ENCODE peak calls at places on chromosome 10, in nine cellular contexts. L is ureter; N is CD8-positive, alpha-beta T cell; S is activated CD8-positive, alpha-beta memory T cell treated with anti-CD3 and anti-CD28 coated beads for 1 hour; F is cardiac fibroblast; A is chondrocyte; T is activated naive CD8-positive, alpha-beta T cell treated with anti-CD3 and anti-CD28 coated beads, Interleukin-2, amount 50 U/mL, for 24 hours; R is B cell; K is substantia nigra. O is an unnamed sample.

GRCh38 chr10:121113385-121113696 is 262.2 kb downstream of the WDR11 start:
- DNase-seq in T (no peak), R (no peak), A (no peak), L (no peak), K (no peak), S (no peak), F (no peak), N (no peak), O (no peak)

GRCh38 chr10:3173173-3173878 is 744 bp upstream of the PITRM1 start:
- DNase-seq in T (peak; percentile 70), R (peak; percentile 81), F (no peak), L (no peak), S (no peak), A (no peak), K (peak; percentile 82), N (peak; percentile 55), O (no peak)

GRCh38 chr10:34288634-34289033 is 526.5 kb downstream of the PARD3 start:
- DNase-seq in K (no peak), R (no peak), F (peak; percentile 65), S (no peak), A (no peak), T (no peak), N (no peak), L (no peak), O (no peak)

GRCh38 chr10:13613519-13613918 is 26.8 kb downstream of the PRPF18 start:
- DNase-seq in T (no peak), R (no peak), K (no peak), L (no peak), N (no peak), S (no peak), F (peak; percentile 68), A (no peak), O (no peak)

GRCh38 chr10:132958886-132959295 is 16.5 kb upstream of the CFAP46 start:
- DNase-seq in F (no peak), R (no peak), T (no peak), A (no peak), L (no peak), K (no peak), S (no peak), N (no peak), O (no peak)

GRCh38 chr10:71817831-71818268 is 33.2 kb downstream of the PSAP start:
- DNase-seq in R (no peak), N (no peak), K (no peak), A (no peak), F (no peak), T (no peak), L (no peak), S (no peak), O (no peak)

GRCh38 chr10:5159126-5159525 is 25.8 kb downstream of the AKR1C8 start:
- DNase-seq in N (no peak), F (peak; percentile 50), S (no peak), T (no peak), K (no peak), R (no peak), A (no peak), L (no peak), O (no peak)

GRCh38 chr10:14063531-14064317 is 267.0 kb downstream of the FRMD4A start:
- DNase-seq in F (peak; percentile 90), K (no peak), A (no peak), S (no peak), T (no peak), L (no peak), R (no peak), N (no peak), O (no peak)

GRCh38 chr10:112446055-112446854 is 459 bp downstream of the ZDHHC6 start:
- DNase-seq in N (no peak), K (no peak), F (peak; percentile 44), R (no peak), L (no peak), T (peak; percentile 12), S (no peak), A (no peak), O (no peak)

GRCh38 chr10:23319835-23320234 is 24.8 kb downstream of the C10orf67 start:
- DNase-seq in F (no peak), L (no peak), R (no peak), K (no peak), T (no peak), N (no peak), S (no peak), A (no peak), O (no peak)

GRCh38 chr10:26436848-26437247 is 1.3 kb upstream of the APBB1IP start:
- DNase-seq in S (no peak), R (no peak), T (no peak), K (no peak), N (no peak), F (no peak), L (no peak), A (no peak), O (no peak)

GRCh38 chr10:103025696-103026095 is 107.6 kb downstream of the CNNM2 start:
- DNase-seq in R (no peak), K (no peak), N (no peak), A (no peak), F (no peak), S (no peak), L (no peak), T (no peak), O (no peak)

GRCh38 chr10:75646218-75646915 is 214.9 kb downstream of the LRMDA start:
- DNase-seq in F (no peak), K (no peak), R (no peak), L (no peak), A (no peak), T (no peak), S (no peak), N (no peak), O (no peak)

GRCh38 chr10:18144928-18145327 is 4.7 kb downstream of the CACNB2 start:
- DNase-seq in A (no peak), N (no peak), S (no peak), T (no peak), F (peak; percentile 28), K (no peak), R (no peak), L (no peak), O (no peak)

GRCh38 chr10:132104471-132105301 is 38.9 kb downstream of the JAKMIP3 start:
- DNase-seq in F (no peak), S (no peak), L (peak; percentile 34), K (no peak), R (no peak), A (no peak), T (no peak), N (peak; percentile 41), O (no peak)

GRCh38 chr10:52752801-52753437 is 19.7 kb downstream of the MBL2 start:
- DNase-seq in L (no peak), K (no peak), R (no peak), A (no peak), F (no peak), T (no peak), S (no peak), N (no peak), O (no peak)

GRCh38 chr10:70840836-70841235 is 25.1 kb downstream of the SGPL1 start:
- DNase-seq in F (no peak), N (no peak), S (no peak), L (no peak), T (no peak), R (no peak), A (no peak), K (no peak), O (no peak)

GRCh38 chr10:132674311-132674710 is 111.6 kb downstream of the NKX6-2 start:
- DNase-seq in N (no peak), R (no peak), F (no peak), T (no peak), A (peak; percentile 46), L (no peak), K (no peak), S (no peak), O (no peak)

GRCh38 chr10:97499561-97500296 is 1.0 kb downstream of the UBTD1 start:
- DNase-seq in R (no peak), S (no peak), T (no peak), L (peak; percentile 68), F (peak; percentile 72), N (peak; percentile 49), A (no peak), K (peak; percentile 47), O (peak; percentile 39)

GRCh38 chr10:100520811-100521210 is 1.1 kb upstream of the SEC31B start:
- DNase-seq in F (peak; percentile 65), S (no peak), K (no peak), T (no peak), R (no peak), L (no peak), A (no peak), N (no peak), O (no peak)

GRCh38 chr10:48780341-48780740 is 95.7 kb downstream of the WDFY4 start:
- DNase-seq in N (no peak), K (no peak), S (no peak), A (no peak), T (no peak), R (no peak), L (no peak), F (no peak), O (no peak)

GRCh38 chr10:49550563-49550962 is 11.6 kb upstream of the ERCC6 start:
- DNase-seq in F (peak; percentile 86), N (no peak), K (no peak), L (peak; percentile 45), R (no peak), T (no peak), S (no peak), A (no peak), O (no peak)

GRCh38 chr10:129936923-129937300 is 27.2 kb downstream of the EBF3 start:
- DNase-seq in S (no peak), R (no peak), L (no peak), T (no peak), F (no peak), A (no peak), K (no peak), N (no peak), O (no peak)

GRCh38 chr10:22713853-22714523 is 390 bp downstream of the PIP4K2A start:
- DNase-seq in L (no peak), N (no peak), R (peak; percentile 65), K (no peak), A (no peak), T (peak; percentile 46), F (peak; percentile 21), S (no peak), O (no peak)

O was measured in nucleus accumbens.